ENCODE peak calls at places on chromosomes 2 and 18, in ten cellular contexts. I is HEK293T; Z is ACHN; D is effector memory CD8-positive, alpha-beta T cell; K is caudate nucleus; E is HAP-1; R is lung microvascular endothelial cell; B is NCI-H1694; P is CD8-positive, alpha-beta T cell; Y is stimulated activated CD4-positive, alpha-beta T cell treated with anti-CD3 and anti-CD28 coated beads, Interleukin-15, amount 100 ng/mL, for 48 hours. U is an unnamed sample.

GRCh38 chr18:2425426-2426317 is 145.6 kb downstream of the METTL4 start:
- DNase-seq in K (no peak), I (no peak), P (no peak), R (no peak), Z (no peak), D (no peak), B (no peak), Y (no peak), E (no peak), U (no peak)

GRCh38 chr2:42954227-42954962 is 162.0 kb upstream of the HAAO start:
- DNase-seq in R (peak), I (no peak), K (no peak), Y (no peak), E (no peak), Z (peak), B (no peak), P (no peak), D (no peak), U (no peak)

GRCh38 chr2:231379266-231380215 is 16.0 kb upstream of the B3GNT7 start:
- DNase-seq in D (no peak), Y (no peak), I (no peak), Z (no peak), P (no peak), E (no peak), B (no peak), R (no peak), K (peak), U (no peak)

GRCh38 chr18:10579079-10579867 is 53.4 kb downstream of the NAPG start:
- DNase-seq in Y (no peak), B (no peak), E (no peak), Z (no peak), K (no peak), R (no peak), I (no peak), D (no peak), P (no peak), U (no peak)

GRCh38 chr2:127218843-127219715 is 1.0 kb downstream of the CYP27C1 start:
- DNase-seq in D (no peak), E (peak), P (no peak), Y (no peak), I (no peak), R (peak), K (no peak), B (no peak), Z (no peak), U (no peak)

GRCh38 chr2:213246665-213247281 is 37.5 kb upstream of the SPAG16 start:
- DNase-seq in Y (peak), P (peak), B (peak), I (no peak), R (peak), K (peak), D (peak), Z (peak), E (peak), U (no peak)

GRCh38 chr18:22348521-22349316 is 69.0 kb downstream of the CTAGE1 start:
- DNase-seq in K (no peak), P (peak), E (no peak), R (peak), B (no peak), D (no peak), Y (no peak), Z (no peak), I (peak), U (peak)

GRCh38 chr2:188582206-188582605 is 290.5 kb downstream of the GULP1 start:
- DNase-seq in D (no peak), R (no peak), B (no peak), I (no peak), E (no peak), P (no peak), Y (no peak), Z (no peak), K (no peak), U (no peak)

GRCh38 chr2:176280156-176280555 is 10.9 kb downstream of the MTX2 start:
- DNase-seq in E (no peak), K (no peak), I (no peak), P (no peak), B (no peak), R (peak), D (no peak), Z (peak), Y (no peak), U (no peak)

GRCh38 chr2:102027703-102028059 is 35.9 kb downstream of the IL1R2 start:
- DNase-seq in I (no peak), D (no peak), Y (no peak), P (no peak), R (no peak), K (no peak), B (no peak), Z (no peak), E (no peak), U (no peak)

GRCh38 chr2:220775856-220776467 is 796.1 kb downstream of the EPHA4 start:
- DNase-seq in E (no peak), I (no peak), P (no peak), B (no peak), Y (no peak), R (no peak), D (no peak), K (no peak), Z (no peak), U (no peak)